ENCODE peak calls at places on chromosomes 7 and 10, in nine cellular contexts. T is glutamatergic neuron, O is HS-27A, R is H9, D is iris pigment epithelial cell, A is pancreas, U is NCI-H524 treated with DMSO at 0.1 percent for 48 hours, L is cardiac muscle cell, N is CMK. E is an unnamed sample.
A peak's percentile ranks its signal among the peaks of the same experiment; 100 is the strongest.

GRCh38 chr7:138204989-138205298 is 128.7 kb downstream of the AKR1D1 start:
- DNase-seq in L (no peak), A (no peak), O (no peak), U (no peak), R (no peak), N (no peak), D (no peak), T (no peak), E (no peak)

GRCh38 chr7:36217961-36218284 is 64.9 kb downstream of the EEPD1 start:
- DNase-seq in L (no peak), A (no peak), D (no peak), U (no peak), R (no peak), T (no peak), N (no peak), O (no peak), E (no peak)

GRCh38 chr10:46232084-46232483 is 54.7 kb upstream of the ANTXRL start:
- DNase-seq in T (no peak), A (no peak), L (no peak), R (peak; percentile 5), O (no peak), N (no peak), U (no peak), D (no peak), E (no peak)

GRCh38 chr10:71804067-71804466 is 30.7 kb upstream of the VSIR start:
- DNase-seq in D (no peak), O (no peak), T (no peak), L (no peak), A (no peak), N (peak; percentile 68), U (no peak), R (no peak), E (no peak)

GRCh38 chr7:150909192-150909591 is 56.9 kb downstream of the AOC1 start:
- DNase-seq in O (no peak), N (no peak), A (no peak), L (no peak), D (no peak), U (no peak), R (no peak), T (no peak), E (no peak)

GRCh38 chr10:124063736-124064135 is 29.7 kb downstream of the CHST15 start:
- DNase-seq in A (no peak), O (no peak), R (no peak), L (no peak), D (peak; percentile 83), U (no peak), N (no peak), T (no peak), E (no peak)

GRCh38 chr10:94314913-94315545 is 47.7 kb downstream of the NOC3L start:
- DNase-seq in T (no peak), L (no peak), R (no peak), D (peak; percentile 81), O (no peak), N (no peak), A (no peak), U (no peak), E (no peak)

GRCh38 chr7:121521681-121522405 is 125.7 kb upstream of the FAM3C start:
- DNase-seq in R (no peak), D (no peak), N (no peak), A (no peak), L (no peak), U (no peak), T (no peak), O (no peak), E (no peak)

GRCh38 chr7:1664711-1665591 is 5.1 kb upstream of the ELFN1 start:
- DNase-seq in O (no peak), A (peak; percentile 63), N (peak; percentile 26), R (peak; percentile 74), L (peak; percentile 90), U (peak; percentile 16), T (peak; percentile 94), D (peak; percentile 46), E (peak; percentile 81)

E was measured in BE2C.